ENCODE peak calls at places on chromosome 4, in nine cellular contexts. K is naive thymus-derived CD4-positive, alpha-beta T cell; R is aorta; X is heart right ventricle; Q is ovary; I is adrenal gland; M is HCT116; L is endothelial cell of umbilical vein; J is tibial artery. W is an unnamed sample. For H3K27me3, the result is how much of the 10 kb centered on the place peaks cover.

GRCh38 chr4:182801626-182802025 is 115.6 kb downstream of the DCTD start:
- DNase-seq in K (no peak), R (no peak), X (no peak), Q (no peak), I (no peak), M (no peak), L (no peak), J (no peak), W (no peak)

GRCh38 chr4:11183358-11183745 is 245.3 kb downstream of the HS3ST1 start:
- DNase-seq in K (no peak), R (no peak), X (no peak), Q (no peak), I (no peak), M (no peak), L (no peak), J (no peak), W (peak)

GRCh38 chr4:186067757-186068385 is 1.1 kb upstream of the TLR3 start:
- DNase-seq in K (no peak), R (peak), X (peak), Q (peak), I (peak), M (peak), L (peak), J (peak), W (peak)

GRCh38 chr4:186823989-186824388 is 100.3 kb upstream of the FAT1 start:
- DNase-seq in K (no peak), R (no peak), X (no peak), Q (no peak), I (no peak), M (no peak), L (no peak), J (no peak), W (no peak)

GRCh38 chr4:15938640-15939039 is at the start of gene FGFBP1:
- DNase-seq in K (no peak), R (no peak), X (no peak), Q (no peak), I (no peak), M (no peak), L (no peak), J (no peak), W (no peak)

GRCh38 chr4:154630307-154630706 is 17.9 kb upstream of the FGG start:
- DNase-seq in K (no peak), R (no peak), X (no peak), Q (no peak), I (no peak), M (no peak), L (no peak), J (no peak), W (no peak)

GRCh38 chr4:1445716-1446445 is 39.6 kb upstream of the NKX1-1 start:
- DNase-seq in K (no peak), R (no peak), X (no peak), Q (no peak), I (no peak), M (no peak), L (no peak), J (no peak), W (no peak)

GRCh38 chr4:83582289-83582756 is 46.4 kb downstream of the GPAT3 start:
- DNase-seq in K (no peak), R (no peak), X (peak), Q (peak), I (peak), M (no peak), L (peak), J (no peak), W (peak)

GRCh38 chr4:140567722-140568121 is 1.0 kb downstream of the UCP1 start:
- DNase-seq in K (no peak), R (no peak), X (no peak), Q (no peak), I (no peak), M (no peak), L (peak), J (no peak), W (no peak)

GRCh38 chr4:57191523-57192034 is 81.4 kb upstream of the IGFBP7 start:
- DNase-seq in K (no peak), R (no peak), X (no peak), Q (no peak), I (no peak), M (no peak), L (peak), J (no peak), W (no peak)

GRCh38 chr4:131381055-131381454 is 1768.0 kb upstream of the PCDH10 start:
- DNase-seq in K (no peak), R (no peak), X (no peak), Q (no peak), I (no peak), M (no peak), L (no peak), J (no peak), W (no peak)

GRCh38 chr4:7747062-7747385 is 192.6 kb downstream of the AFAP1 start:
- DNase-seq in K (no peak), R (peak), X (no peak), Q (no peak), I (peak), M (no peak), L (no peak), J (peak), W (no peak)

GRCh38 chr4:184403384-184403781 is 71.0 kb downstream of the IRF2 start:
- DNase-seq in K (no peak), R (no peak), X (no peak), Q (no peak), I (no peak), M (no peak), L (no peak), J (no peak), W (no peak)

GRCh38 chr4:8191136-8191747 is 7.8 kb upstream of the SH3TC1 start:
- DNase-seq in K (no peak), R (peak), X (peak), Q (no peak), I (peak), M (peak), L (peak), J (peak), W (peak)

DNA sequence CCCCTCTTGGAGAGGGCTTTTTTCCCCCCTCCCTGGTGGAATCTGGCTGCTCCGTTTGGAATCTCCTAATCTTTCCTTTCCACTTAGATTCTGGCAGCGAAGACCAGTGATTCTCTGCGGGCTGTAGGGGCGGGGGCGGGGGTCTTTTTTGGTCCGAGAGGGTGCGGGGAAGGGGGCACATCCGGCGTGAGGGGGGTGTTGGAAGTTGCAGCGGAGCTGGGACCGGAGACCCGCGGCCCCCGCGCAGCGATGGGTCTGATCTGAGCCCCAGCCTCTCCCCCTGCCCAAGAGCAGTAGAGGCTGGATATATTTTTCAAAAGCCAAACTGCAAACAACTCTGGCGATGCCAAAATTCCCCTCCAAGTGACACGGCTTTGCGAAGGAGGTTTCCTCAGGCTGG is 307 bp downstream of the GRID2 start:
- DNase-seq in K (no peak), R (no peak), X (no peak), Q (no peak), I (no peak), M (no peak), L (no peak), J (no peak), W (no peak)
- H3K4me3 ChIP-seq in K (no peak), R (no peak), X (peak), Q (no peak), I (no peak), M (peak), L (peak), J (peak), W (peak)

GRCh38 chr4:173522874-173523395 is 7.1 kb downstream of the HAND2 start:
- DNase-seq in K (no peak), R (no peak), X (no peak), Q (no peak), I (no peak), M (no peak), L (no peak), J (no peak), W (no peak)
- H3K27me3 ChIP-seq in K (half or more), R (under half), X (half or more), Q (under half), I (half or more), M (under half), L (half or more), J (under half), W (under half)

DNA sequence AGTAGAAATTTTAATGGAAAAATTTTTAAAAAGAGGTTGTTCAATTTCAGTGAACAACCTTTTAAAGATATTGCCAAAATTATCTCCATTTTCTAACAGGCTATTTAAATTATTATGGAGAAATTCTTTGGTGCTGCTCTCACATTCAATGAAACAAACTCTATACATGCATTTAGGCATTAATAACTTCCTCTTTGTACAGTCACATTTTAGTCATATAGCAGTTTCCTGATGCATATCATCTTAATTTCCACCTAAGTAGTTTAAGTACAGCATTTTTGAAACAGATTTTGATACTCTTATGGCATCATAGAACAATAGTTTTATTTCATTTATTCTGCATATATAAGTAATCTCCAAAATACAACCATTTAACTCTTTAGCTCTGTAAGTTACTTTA is 500.1 kb downstream of the STPG2 start:
- DNase-seq in K (no peak), R (no peak), X (no peak), Q (no peak), I (no peak), M (no peak), L (peak), J (no peak), W (no peak)
- H3K4me3 ChIP-seq in K (no peak), R (no peak), X (no peak), Q (no peak), I (no peak), M (no peak), L (no peak), J (no peak), W (no peak)

GRCh38 chr4:20254517-20255250 is 3.0 kb downstream of the SLIT2 start:
- DNase-seq in K (no peak), R (peak), X (peak), Q (peak), I (peak), M (no peak), L (peak), J (peak), W (peak)
- H3K27me3 ChIP-seq in K (under half), R (under half), X (under half), Q (under half), I (under half), M (under half), L (under half), J (under half), W (under half)

GRCh38 chr4:88757776-88758175 is 60.1 kb upstream of the NAP1L5 start:
- DNase-seq in K (no peak), R (no peak), X (no peak), Q (no peak), I (no peak), M (no peak), L (no peak), J (no peak), W (no peak)
- H3K4me3 ChIP-seq in K (no peak), R (no peak), X (no peak), Q (no peak), I (no peak), M (no peak), L (no peak), J (no peak), W (no peak)

GRCh38 chr4:28259951-28260350 is 1399.3 kb downstream of the STIM2 start:
- DNase-seq in K (no peak), R (no peak), X (no peak), Q (no peak), I (no peak), M (no peak), L (no peak), J (no peak), W (no peak)
- H3K27me3 ChIP-seq in K (under half), R (under half), X (under half), Q (under half), I (under half), M (under half), L (under half), J (under half), W (under half)

DNA sequence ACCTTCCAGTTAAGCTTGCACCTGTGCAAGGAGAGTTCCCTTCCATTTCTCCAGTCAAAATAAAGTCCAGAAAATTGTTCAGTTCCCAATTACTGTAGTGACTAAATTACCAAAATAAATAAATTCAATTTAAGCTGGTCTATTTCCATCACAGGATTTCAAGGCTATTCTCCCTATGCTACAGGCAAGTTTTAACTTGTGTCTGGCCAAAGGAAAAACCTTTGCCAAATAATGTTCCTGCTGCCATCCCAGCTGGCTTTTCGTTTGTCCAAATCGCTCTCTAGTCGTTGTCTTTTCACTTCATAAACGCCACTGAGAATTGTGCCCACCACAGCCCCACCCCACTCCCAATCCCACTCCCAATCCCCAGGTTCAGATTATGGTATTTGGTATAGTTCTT is 2.4 kb downstream of the KCTD8 start:
- DNase-seq in K (no peak), R (no peak), X (no peak), Q (no peak), I (no peak), M (no peak), L (no peak), J (no peak), W (no peak)
- H3K4me3 ChIP-seq in K (no peak), R (no peak), X (no peak), Q (peak), I (no peak), M (no peak), L (no peak), J (peak), W (no peak)

GRCh38 chr4:6321361-6321760 is 51.7 kb downstream of the WFS1 start:
- DNase-seq in K (no peak), R (no peak), X (no peak), Q (no peak), I (no peak), M (no peak), L (no peak), J (no peak), W (no peak)
- H3K27me3 ChIP-seq in K (under half), R (under half), X (under half), Q (under half), I (under half), M (under half), L (under half), J (under half), W (under half)

W was measured in MG63.